ENCODE peak calls at places on chromosomes 7 and 10, in eight cellular contexts. I is amniotic stem cell; Y is lower lobe of right lung; H is SJCRH30; Z is LoVo; F is cerebellar cortex; R is psoas muscle; T is stimulated activated CD8-positive, alpha-beta memory T cell treated with anti-CD3 and anti-CD28 coated beads, Interleukin-4, amount 100 ng/mL, for 24 hours. C is an unnamed sample.
A peak's percentile ranks its signal among the peaks of the same experiment; 100 is the strongest.

GRCh38 chr10:29392376-29393021 is 103.6 kb downstream of the LYZL1 start:
- DNase-seq in I (peak; percentile 14), R (no peak), T (no peak), H (peak; percentile 38), F (peak; percentile 80), Z (peak; percentile 27), Y (no peak), C (no peak)

GRCh38 chr10:86339226-86339865 is 27.2 kb downstream of the GRID1 start:
- DNase-seq in R (no peak), Y (peak; percentile 25), H (no peak), F (no peak), T (no peak), Z (no peak), I (no peak), C (no peak)

GRCh38 chr7:46713868-46714596 is 793.0 kb upstream of the IGFBP3 start:
- DNase-seq in H (no peak), R (no peak), Y (no peak), F (no peak), T (no peak), Z (peak; percentile 35), I (no peak), C (no peak)

GRCh38 chr10:48478980-48479811 is 125.7 kb downstream of the ARHGAP22 start:
- DNase-seq in I (no peak), H (no peak), T (no peak), Y (no peak), F (no peak), Z (no peak), R (no peak), C (no peak)

GRCh38 chr7:114589436-114589835 is 174.8 kb downstream of the FOXP2 start:
- DNase-seq in Z (no peak), H (no peak), Y (no peak), I (no peak), F (no peak), T (no peak), R (no peak), C (no peak)

GRCh38 chr10:132850246-132850645 is 64.3 kb upstream of the NKX6-2 start:
- DNase-seq in R (peak; percentile 35), F (no peak), H (no peak), Z (no peak), I (no peak), T (no peak), Y (no peak), C (no peak)

GRCh38 chr10:50512743-50513416 is 110.9 kb downstream of the SGMS1 start:
- DNase-seq in T (no peak), Z (no peak), Y (no peak), F (no peak), H (no peak), R (no peak), I (no peak), C (no peak)

GRCh38 chr7:135925205-135925604 is 52.0 kb downstream of the MTPN start:
- DNase-seq in Y (no peak), Z (no peak), I (no peak), R (no peak), T (no peak), F (no peak), H (no peak), C (no peak)

GRCh38 chr10:108783897-108784296 is 1139.4 kb downstream of the XPNPEP1 start:
- DNase-seq in I (no peak), F (peak; percentile 47), Y (no peak), H (peak; percentile 51), T (no peak), Z (peak; percentile 9), R (no peak), C (no peak)

GRCh38 chr7:44461387-44461786 is 29.1 kb downstream of the NUDCD3 start:
- DNase-seq in R (no peak), Z (no peak), T (no peak), F (no peak), H (no peak), Y (no peak), I (no peak), C (peak; percentile 30)

GRCh38 chr7:50415844-50416243 is 34.3 kb downstream of the FIGNL1 start:
- DNase-seq in T (no peak), H (no peak), F (no peak), Z (no peak), I (no peak), Y (no peak), R (no peak), C (no peak)

GRCh38 chr10:78438907-78439809 is 405.5 kb downstream of the RPS24 start:
- DNase-seq in Z (no peak), F (no peak), H (no peak), R (no peak), I (no peak), Y (no peak), T (no peak), C (no peak)

GRCh38 chr7:130381468-130382312 is 1.4 kb downstream of the CPA1 start:
- DNase-seq in F (no peak), Y (no peak), T (no peak), H (no peak), Z (no peak), I (no peak), R (no peak), C (no peak)